ENCODE peak calls at places on chromosome 2, in five cellular contexts. E, D, R, X and J are unnamed samples.

GRCh38 chr2:85651097-85651496 is 16.9 kb downstream of the SFTPB start:
- DNase-seq in E (no peak), D (no peak), R (no peak), X (no peak), J (no peak)

GRCh38 chr2:231111987-231112386 is 12.9 kb downstream of the HTR2B start:
- DNase-seq in E (no peak), D (no peak), R (no peak), X (peak; percentile 55), J (peak; percentile 62)

GRCh38 chr2:230798769-230799399 is 65.9 kb upstream of the ITM2C start:
- DNase-seq in E (no peak), D (peak; percentile 28), R (peak; percentile 45), X (peak; percentile 73), J (peak; percentile 60)

GRCh38 chr2:118974103-118974911 is 32.3 kb downstream of the MARCO start:
- DNase-seq in E (no peak), D (no peak), R (peak; percentile 56), X (peak; percentile 55), J (peak; percentile 1)

GRCh38 chr2:240435955-240436625 is 627 bp downstream of the GPC1 start:
- DNase-seq in E (no peak), D (no peak), R (no peak), X (peak; percentile 48), J (no peak)

GRCh38 chr2:222738759-222739292 is 67.4 kb downstream of the MOGAT1 start:
- DNase-seq in E (no peak), D (no peak), R (peak; percentile 53), X (no peak), J (no peak)

GRCh38 chr2:189164732-189165131 is 14.8 kb downstream of the COL5A2 start:
- DNase-seq in E (no peak), D (no peak), R (peak; percentile 32), X (peak; percentile 78), J (peak; percentile 67)

GRCh38 chr2:236535024-236535423 is 34.6 kb upstream of the ACKR3 start:
- DNase-seq in E (peak; percentile 84), D (no peak), R (no peak), X (peak; percentile 45), J (no peak)

GRCh38 chr2:173720310-173720709 is 244.9 kb downstream of the SP3 start:
- DNase-seq in E (no peak), D (no peak), R (no peak), X (peak; percentile 15), J (peak; percentile 12)